ENCODE peak calls at places on chromosomes 4 and X, in five cellular contexts. S, N, B, A and T are unnamed samples.

GRCh38 chr4:144820706-144821105 is 174.8 kb downstream of the HHIP start:
- DNase-seq in S (peak; percentile 93), B (no peak), A (no peak), N (no peak), T (no peak)

GRCh38 chrX:53088136-53088974 is 5.6 kb upstream of the KANTR start:
- DNase-seq in S (peak; percentile 78), A (peak; percentile 88), N (peak; percentile 76), B (peak; percentile 77), T (peak; percentile 89)

GRCh38 chr4:105637409-105638258 is 70.9 kb downstream of the INTS12 start:
- DNase-seq in N (peak; percentile 74), S (peak; percentile 60), A (peak; percentile 67), B (no peak), T (peak; percentile 73)

GRCh38 chrX:1925053-1925481 is 310.2 kb downstream of the ASMT start:
- DNase-seq in N (no peak), A (no peak), B (no peak), S (no peak), T (peak; percentile 90)

GRCh38 chr4:182142146-182143085 is 100.8 kb upstream of the TENM3 start:
- DNase-seq in B (peak; percentile 70), A (no peak), N (no peak), S (peak; percentile 65), T (peak; percentile 36)

GRCh38 chr4:17186916-17187315 is 288.5 kb upstream of the LDB2 start:
- DNase-seq in N (no peak), B (no peak), A (no peak), S (no peak), T (no peak)

GRCh38 chr4:80186666-80187065 is 10.6 kb upstream of the PRDM8 start:
- DNase-seq in N (peak; percentile 24), A (no peak), S (no peak), B (no peak), T (no peak)

GRCh38 chr4:17630228-17630627 is 15.8 kb downstream of the MED28 start:
- DNase-seq in A (no peak), B (no peak), S (no peak), N (no peak), T (no peak)

GRCh38 chr4:44448548-44449443 is at the start of gene KCTD8:
- DNase-seq in B (peak; percentile 90), S (peak; percentile 89), N (peak; percentile 93), A (peak; percentile 87), T (peak; percentile 95)

GRCh38 chr4:67332627-67333026 is 212.7 kb downstream of the CENPC start:
- DNase-seq in B (peak; percentile 3), N (no peak), A (no peak), S (no peak), T (no peak)

GRCh38 chr4:7243609-7244342 is 51.4 kb downstream of the SORCS2 start:
- DNase-seq in N (no peak), A (no peak), S (no peak), B (no peak), T (no peak)

GRCh38 chr4:39104255-39104654 is 42.2 kb downstream of the KLHL5 start:
- DNase-seq in B (no peak), S (no peak), A (no peak), N (no peak), T (no peak)

GRCh38 chr4:74715731-74716435 is 78.4 kb downstream of the BTC start:
- DNase-seq in S (no peak), N (no peak), A (no peak), B (no peak), T (no peak)

GRCh38 chr4:78776729-78777555 is 792 bp downstream of the BMP2K start:
- DNase-seq in A (peak; percentile 68), N (peak; percentile 39), B (peak; percentile 43), S (peak; percentile 47), T (peak; percentile 59)

GRCh38 chr4:177196615-177197014 is 113.1 kb upstream of the NEIL3 start:
- DNase-seq in N (no peak), A (no peak), S (no peak), B (no peak), T (no peak)

GRCh38 chr4:121951570-121952110 is at the start of gene TRPC3:
- DNase-seq in N (peak; percentile 14), B (peak; percentile 74), A (peak; percentile 70), S (peak; percentile 6), T (peak; percentile 38)